ENCODE peak calls at places on chromosomes 16 and 17, in six cellular contexts. I is uterus, X is body of pancreas, L is colonic mucosa, F is nucleus accumbens, D is sciatic nerve. S is an unnamed sample.

GRCh38 chr16:30527635-30528178 is 1.3 kb upstream of the ZNF768 start:
- DNase-seq in I (no peak), X (peak), L (peak), F (no peak), D (no peak), S (peak)

GRCh38 chr17:19460695-19461094 is 49.7 kb downstream of the RNF112 start:
- DNase-seq in I (peak), X (peak), L (peak), F (no peak), D (peak), S (no peak)

GRCh38 chr17:70848785-70849184 is 679.5 kb downstream of the KCNJ2 start:
- DNase-seq in I (no peak), X (no peak), L (no peak), F (no peak), D (no peak), S (peak)

GRCh38 chr17:45908935-45909334 is 14.6 kb downstream of the MAPT start:
- DNase-seq in I (no peak), X (no peak), L (no peak), F (no peak), D (no peak), S (no peak)

GRCh38 chr17:9647014-9647413 is 1.7 kb downstream of the USP43 start:
- DNase-seq in I (no peak), X (no peak), L (no peak), F (no peak), D (no peak), S (no peak)

GRCh38 chr17:57256708-57257112 is 387 bp downstream of the MSI2 start:
- DNase-seq in I (no peak), X (peak), L (peak), F (no peak), D (no peak), S (peak)

GRCh38 chr16:31072540-31073072 is 1.4 kb downstream of the ZNF668 start:
- DNase-seq in I (no peak), X (no peak), L (peak), F (no peak), D (no peak), S (peak)

GRCh38 chr16:86370036-86370435 is 140.3 kb upstream of the FOXF1 start:
- DNase-seq in I (no peak), X (no peak), L (no peak), F (no peak), D (no peak), S (no peak)

GRCh38 chr17:4858068-4858879 is 25.1 kb downstream of the MINK1 start:
- DNase-seq in I (no peak), X (peak), L (no peak), F (peak), D (no peak), S (peak)

GRCh38 chr17:48840441-48840840 is 9.6 kb downstream of the CALCOCO2 start:
- DNase-seq in I (no peak), X (no peak), L (no peak), F (no peak), D (no peak), S (peak)

GRCh38 chr16:53666816-53667415 is 36.7 kb downstream of the RPGRIP1L start:
- DNase-seq in I (no peak), X (no peak), L (no peak), F (no peak), D (no peak), S (peak)

GRCh38 chr16:84619103-84619460 is 1.2 kb upstream of the COTL1 start:
- DNase-seq in I (no peak), X (no peak), L (no peak), F (no peak), D (no peak), S (no peak)

GRCh38 chr17:73723317-73723716 is 79.1 kb upstream of the SDK2 start:
- DNase-seq in I (no peak), X (no peak), L (no peak), F (no peak), D (no peak), S (no peak)

GRCh38 chr16:79607587-79607986 is 7.0 kb upstream of the MAF start:
- DNase-seq in I (peak), X (no peak), L (no peak), F (no peak), D (no peak), S (peak)

GRCh38 chr16:83899272-83899897 is 470 bp downstream of the MLYCD start:
- DNase-seq in I (no peak), X (peak), L (peak), F (no peak), D (no peak), S (peak)

GRCh38 chr16:86257546-86257945 is 252.8 kb upstream of the FOXF1 start:
- DNase-seq in I (no peak), X (no peak), L (no peak), F (no peak), D (no peak), S (no peak)

GRCh38 chr17:46968896-46969295 is 10.2 kb downstream of the RPRML start:
- DNase-seq in I (no peak), X (no peak), L (no peak), F (no peak), D (peak), S (no peak)

GRCh38 chr17:7711356-7711755 is 6.2 kb upstream of the DNAH2 start:
- DNase-seq in I (no peak), X (no peak), L (no peak), F (no peak), D (no peak), S (no peak)

GRCh38 chr17:21674242-21674731 is 18.0 kb upstream of the KCNJ18 start:
- DNase-seq in I (peak), X (no peak), L (no peak), F (no peak), D (peak), S (no peak)